ENCODE peak calls at places on chromosomes 13 and 19, in eight cellular contexts. A, E, L, P, C, X, S and Q are unnamed samples.
A peak's percentile ranks its signal among the peaks of the same experiment; 100 is the strongest.

GRCh38 chr13:51523082-51523518 is 61.2 kb upstream of the WDFY2 start:
- DNase-seq in X (peak; percentile 59), A (no peak), C (peak; percentile 68), E (no peak), P (peak; percentile 18), S (no peak), L (no peak), Q (peak; percentile 72)

GRCh38 chr19:32870981-32871451 is 1.4 kb upstream of the SLC7A9 start:
- DNase-seq in A (no peak), S (no peak), C (no peak), E (no peak), L (no peak), P (no peak), X (no peak), Q (no peak)

GRCh38 chr13:34224877-34225276 is 406.9 kb downstream of the RFC3 start:
- DNase-seq in X (peak; percentile 55), P (no peak), C (no peak), E (no peak), L (no peak), S (no peak), A (no peak), Q (no peak)

GRCh38 chr13:33230178-33230881 is 55.2 kb downstream of the STARD13 start:
- DNase-seq in A (no peak), E (peak; percentile 62), L (no peak), S (no peak), X (peak; percentile 69), P (no peak), C (peak; percentile 61), Q (peak; percentile 69)

GRCh38 chr13:90281709-90282108 is 1065.8 kb upstream of the MIR17HG start:
- DNase-seq in A (no peak), C (no peak), L (no peak), X (no peak), S (no peak), P (no peak), E (no peak), Q (no peak)

GRCh38 chr19:29878973-29879654 is 62.9 kb upstream of the URI1 start:
- DNase-seq in C (peak; percentile 45), A (no peak), L (peak; percentile 48), E (peak; percentile 32), X (peak; percentile 14), P (no peak), S (no peak), Q (peak; percentile 34)

GRCh38 chr13:102399791-102400618 is 1.8 kb downstream of the FGF14 start:
- DNase-seq in P (no peak), C (peak; percentile 3), L (no peak), A (no peak), E (no peak), X (no peak), S (no peak), Q (no peak)

GRCh38 chr13:44249439-44249838 is 124.2 kb upstream of the SERP2 start:
- DNase-seq in A (no peak), S (peak; percentile 89), C (peak; percentile 83), E (no peak), L (no peak), X (peak; percentile 77), P (no peak), Q (peak; percentile 43)

GRCh38 chr19:3945838-3946237 is 13.0 kb downstream of the NMRK2 start:
- DNase-seq in L (no peak), C (peak; percentile 37), X (no peak), E (no peak), P (no peak), A (no peak), S (no peak), Q (peak; percentile 16)

GRCh38 chr19:54204767-54205468 is 4.3 kb downstream of the RPS9 start:
- DNase-seq in P (no peak), C (no peak), A (no peak), X (no peak), S (no peak), E (no peak), L (no peak), Q (no peak)

GRCh38 chr13:99200433-99201167 is at the start of gene UBAC2:
- DNase-seq in C (peak; percentile 88), X (peak; percentile 75), L (peak; percentile 83), E (peak; percentile 82), P (peak; percentile 73), A (peak; percentile 79), S (peak; percentile 82), Q (peak; percentile 88)
- TF ChIP-seq CTCF in C (no peak), X (no peak), L (no peak), E (peak; percentile 5), P (no peak), A (no peak), S (peak; percentile 2), Q (no peak)

GRCh38 chr19:48591021-48591420 is 15.5 kb upstream of the SPACA4 start:
- DNase-seq in L (no peak), A (no peak), E (no peak), X (no peak), P (no peak), C (peak; percentile 12), S (no peak), Q (no peak)
- TF ChIP-seq CTCF in L (peak; percentile 36), A (no peak), E (peak; percentile 35), X (no peak), P (no peak), C (no peak), S (no peak), Q (no peak)

GRCh38 chr19:51735759-51736449 is 12.1 kb upstream of the HAS1 start:
- DNase-seq in L (no peak), S (peak; percentile 39), A (peak; percentile 45), E (peak; percentile 76), C (peak; percentile 93), P (no peak), X (peak; percentile 78), Q (no peak)

GRCh38 chr19:51739466-51740213 is 12.0 kb downstream of the FPR1 start:
- DNase-seq in E (no peak), X (no peak), L (no peak), C (peak; percentile 68), S (no peak), A (no peak), P (no peak), Q (no peak)

GRCh38 chr19:51740356-51740755 is 11.3 kb downstream of the FPR1 start:
- DNase-seq in E (no peak), P (no peak), L (no peak), X (no peak), C (no peak), A (no peak), S (no peak), Q (no peak)

GRCh38 chr19:51733742-51734522 is 10.1 kb upstream of the HAS1 start:
- DNase-seq in X (no peak), L (no peak), P (no peak), S (no peak), E (no peak), C (no peak), A (no peak), Q (no peak)

GRCh38 chr19:51737924-51738323 is 13.8 kb downstream of the FPR1 start:
- DNase-seq in E (no peak), L (no peak), A (no peak), P (no peak), S (no peak), X (no peak), C (peak; percentile 44), Q (no peak)
- TF ChIP-seq CTCF in E (no peak), L (no peak), A (no peak), P (no peak), S (no peak), X (no peak), C (no peak), Q (no peak)

DNA sequence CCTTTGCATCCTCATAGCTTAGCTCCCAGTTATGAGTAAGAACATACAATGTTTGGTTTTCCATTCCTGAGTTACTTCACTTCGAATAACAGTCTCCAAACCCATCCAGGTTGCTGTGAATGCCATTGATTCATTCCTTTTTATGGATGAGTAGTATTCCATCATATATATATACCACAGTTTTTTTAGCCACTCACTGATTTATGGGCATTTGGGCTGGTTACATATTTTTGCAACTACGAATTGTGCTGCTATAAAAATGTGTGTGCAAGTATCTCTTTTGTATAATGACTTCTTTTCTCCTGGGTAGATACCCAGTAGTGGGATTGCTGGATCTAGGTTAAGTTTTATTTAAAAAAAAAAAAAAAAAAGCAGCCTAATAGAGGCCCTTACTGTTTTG is 14.1 kb downstream of the TNFRSF19 start:
- DNase-seq in X (no peak), P (no peak), A (no peak), C (peak; percentile 31), S (no peak), L (no peak), E (no peak), Q (no peak)
- TF ChIP-seq CTCF in X (no peak), P (no peak), A (no peak), C (no peak), S (no peak), L (no peak), E (no peak), Q (no peak)

GRCh38 chr19:7998081-7998480 is 7.4 kb downstream of the ELAVL1 start:
- DNase-seq in C (no peak), L (no peak), E (peak; percentile 17), A (no peak), X (peak; percentile 46), P (no peak), S (no peak), Q (no peak)
- TF ChIP-seq CTCF in C (no peak), L (no peak), E (no peak), A (no peak), X (no peak), P (no peak), S (no peak), Q (no peak)

DNA sequence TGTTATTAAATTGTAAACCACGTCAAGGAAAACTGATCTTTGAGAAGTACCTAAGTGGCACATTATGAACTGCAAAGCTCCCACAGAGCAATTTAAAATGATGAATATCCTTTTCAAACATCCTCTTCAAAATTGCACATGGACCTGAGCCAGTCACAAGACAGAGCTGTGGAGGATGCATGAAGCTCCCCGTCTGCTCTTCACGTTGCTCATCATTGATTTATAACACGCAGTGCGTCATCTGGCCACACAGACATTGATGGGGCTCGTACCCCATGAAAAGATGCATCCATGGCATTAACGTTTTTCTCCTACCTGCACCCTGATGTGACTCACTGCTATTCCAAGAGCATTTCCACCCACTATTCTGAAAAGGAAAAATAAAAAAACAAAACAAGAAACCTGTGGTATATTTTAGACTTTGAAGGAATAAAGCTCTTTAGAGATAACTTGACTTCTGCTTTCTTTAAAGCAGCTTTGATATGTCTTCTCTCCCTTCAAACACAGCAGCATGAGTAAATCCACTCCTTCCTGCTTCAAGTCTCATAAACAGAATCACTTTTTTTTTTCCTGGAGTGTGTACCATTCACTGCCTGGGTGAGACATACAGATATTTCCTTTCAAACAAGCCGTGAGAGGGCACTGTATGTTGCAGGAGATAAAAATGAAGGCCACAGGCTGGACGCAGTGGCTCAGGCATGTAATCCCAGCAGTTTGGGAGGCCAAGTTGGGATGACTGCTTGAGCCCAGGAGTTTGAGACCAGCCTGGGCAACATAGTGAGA is 7.1 kb upstream of the SERTM1 start:
- DNase-seq in S (no peak), C (no peak), X (no peak), E (no peak), A (no peak), P (no peak), L (no peak), Q (no peak)
- TF ChIP-seq CTCF in S (no peak), C (no peak), X (no peak), E (no peak), A (no peak), P (no peak), L (no peak), Q (no peak)